ENCODE peak calls at places on chromosomes 3 and 15, in six cellular contexts. L is A549, B is K562, F is HepG2, T is GM12878, M is IMR-90. A is an unnamed sample.

GRCh38 chr3:158121295-158121694 is 11.4 kb downstream of the RSRC1 start:
- DNase-seq in B (no peak), L (no peak), T (no peak), M (no peak), F (no peak), A (no peak)

GRCh38 chr3:194025119-194025518 is 110.8 kb upstream of the HES1 start:
- DNase-seq in F (no peak), B (no peak), L (no peak), M (no peak), T (no peak), A (no peak)

GRCh38 chr15:56774356-56774755 is 41.0 kb upstream of the ZNF280D start:
- DNase-seq in F (no peak), M (no peak), B (no peak), T (no peak), L (no peak), A (no peak)

GRCh38 chr3:54321515-54321914 is 199.2 kb downstream of the CACNA2D3 start:
- DNase-seq in B (no peak), L (no peak), F (no peak), M (no peak), T (no peak), A (no peak)

GRCh38 chr3:113153499-113154107 is 57.8 kb upstream of the BOC start:
- DNase-seq in T (peak), B (no peak), F (no peak), L (no peak), M (no peak), A (no peak)

GRCh38 chr3:156456771-156457224 is 98.1 kb downstream of the SSR3 start:
- DNase-seq in F (peak), L (no peak), M (peak), B (no peak), T (no peak), A (no peak)

GRCh38 chr3:10505050-10505790 is at the start of gene ATP2B2:
- DNase-seq in L (no peak), M (no peak), T (no peak), F (no peak), B (no peak), A (peak)

GRCh38 chr3:11672396-11672795 is 28.7 kb upstream of the VGLL4 start:
- DNase-seq in L (no peak), B (no peak), F (no peak), M (no peak), T (no peak), A (no peak)

DNA sequence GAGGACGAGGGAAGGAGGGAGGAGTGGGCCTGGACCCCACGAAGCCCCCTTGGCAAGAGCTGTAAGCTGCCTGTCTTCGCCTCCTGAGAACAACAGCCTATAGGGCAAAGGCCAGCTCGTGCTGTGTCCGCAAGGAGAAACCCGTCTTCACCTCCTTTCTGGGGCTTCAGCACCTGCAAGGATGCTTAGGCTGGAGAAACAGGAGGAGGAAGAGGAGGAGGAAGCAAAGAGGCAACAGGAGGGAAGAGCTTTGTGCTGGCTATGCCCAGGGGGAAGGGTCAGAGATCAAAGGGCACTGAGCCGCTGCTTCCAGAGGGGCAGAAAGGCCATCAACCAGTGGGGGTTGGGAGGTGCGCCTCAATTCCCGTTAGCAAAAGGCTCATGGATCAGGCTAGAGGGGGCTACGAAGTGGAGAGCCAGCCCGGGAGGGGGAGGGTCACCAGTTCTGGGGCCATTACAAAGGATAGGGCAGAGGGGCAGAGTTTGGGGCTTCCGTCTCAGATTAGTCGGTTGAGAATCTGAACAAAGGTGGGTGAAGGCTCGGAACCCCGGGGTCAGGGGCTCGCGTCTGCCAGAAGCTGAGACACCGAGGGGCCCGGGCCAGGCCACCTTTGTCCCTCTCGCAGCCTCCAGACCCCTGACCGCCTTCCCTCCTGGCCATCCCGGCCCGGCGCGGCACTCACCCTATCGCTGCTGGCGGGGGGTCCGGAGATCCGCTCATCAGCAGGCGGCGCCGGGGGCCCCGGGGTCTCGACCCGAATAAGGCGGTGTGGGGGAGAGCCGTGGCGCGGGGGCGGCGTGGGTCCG is 792 bp downstream of the SHF start:
- DNase-seq in L (no peak), B (peak), F (peak), M (no peak), T (no peak), A (no peak)
- TF ChIP-seq BHLHE40 in L (no peak), B (no peak), F (no peak), M (no peak), T (no peak), A (no peak)

GRCh38 chr3:180430896-180431295 is 171.1 kb upstream of the TTC14 start:
- DNase-seq in T (no peak), F (no peak), B (no peak), L (no peak), M (peak), A (no peak)

GRCh38 chr3:180433172-180433571 is 168.8 kb upstream of the TTC14 start:
- DNase-seq in T (no peak), L (no peak), F (no peak), M (peak), B (no peak), A (no peak)
- TF ChIP-seq BHLHE40 in T (no peak), L (no peak), F (no peak), M (no peak), B (no peak), A (no peak)

GRCh38 chr15:45093013-45093412 is 21.0 kb downstream of the DUOX2 start:
- DNase-seq in L (no peak), M (no peak), F (no peak), T (no peak), B (no peak), A (no peak)

GRCh38 chr15:45094358-45094730 is 19.6 kb downstream of the DUOX2 start:
- DNase-seq in B (no peak), M (peak), F (no peak), L (no peak), T (no peak), A (no peak)

GRCh38 chr15:45097466-45097865 is 16.5 kb downstream of the DUOX2 start:
- DNase-seq in F (no peak), L (no peak), B (no peak), T (no peak), M (no peak), A (no peak)

GRCh38 chr15:45093622-45094357 is 20.2 kb downstream of the DUOX2 start:
- DNase-seq in F (no peak), M (no peak), B (no peak), T (no peak), L (no peak), A (no peak)

DNA sequence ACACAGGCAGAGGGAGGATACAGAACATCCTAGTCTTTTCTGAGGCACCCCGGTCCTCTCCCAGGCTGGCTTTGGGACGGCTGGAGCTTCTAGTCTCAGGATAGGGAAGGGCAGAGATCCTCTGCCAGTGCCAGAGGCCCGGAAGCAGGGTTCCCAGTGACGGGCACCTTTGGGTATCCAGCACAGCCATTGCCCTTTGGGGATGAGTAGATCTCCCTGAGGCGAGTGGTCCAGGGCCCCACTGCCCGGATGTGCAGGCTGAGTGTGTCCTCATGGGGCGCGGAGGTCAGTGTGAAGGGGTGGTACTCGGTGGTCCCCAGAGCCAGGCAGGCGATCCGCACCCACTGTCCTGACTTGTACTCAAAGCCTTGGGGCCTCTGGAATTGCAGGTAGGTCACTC is 18.3 kb downstream of the DUOX2 start:
- DNase-seq in F (no peak), L (no peak), M (no peak), T (no peak), B (no peak), A (no peak)
- TF ChIP-seq BHLHE40 in F (no peak), L (no peak), M (no peak), T (no peak), B (no peak), A (no peak)

DNA sequence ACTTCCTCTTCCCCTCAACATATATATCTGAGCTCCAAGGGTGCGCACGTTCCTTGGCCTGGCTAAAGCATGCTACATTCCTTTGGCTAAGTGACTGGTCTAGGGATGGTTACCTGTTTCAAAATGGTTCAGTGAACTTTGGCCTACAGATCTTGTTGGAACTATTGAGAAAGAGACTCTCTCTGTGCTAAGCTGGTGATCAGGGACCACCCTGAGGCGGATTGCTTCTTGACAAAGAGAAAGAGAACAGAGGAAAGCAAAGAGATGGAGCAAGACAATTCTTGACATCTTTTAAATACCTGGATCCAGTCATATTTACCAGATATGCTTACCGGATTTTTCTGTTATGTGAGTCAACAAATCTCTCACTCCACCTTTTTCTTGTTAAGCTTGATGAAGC is 123.1 kb downstream of the CHST2 start:
- DNase-seq in M (no peak), F (no peak), T (no peak), B (no peak), L (no peak), A (no peak)
- TF ChIP-seq BHLHE40 in M (no peak), F (no peak), T (no peak), B (no peak), L (no peak), A (no peak)

GRCh38 chr3:170690133-170690981 is 104.5 kb upstream of the SLC7A14 start:
- DNase-seq in M (peak), L (peak), B (peak), T (no peak), F (peak), A (peak)

GRCh38 chr3:170692720-170693119 is 106.8 kb upstream of the SLC7A14 start:
- DNase-seq in F (no peak), T (no peak), B (no peak), M (peak), L (no peak), A (no peak)

GRCh38 chr3:170689218-170689874 is 103.5 kb upstream of the SLC7A14 start:
- DNase-seq in L (peak), T (no peak), F (no peak), B (no peak), M (peak), A (no peak)
- TF ChIP-seq BHLHE40 in L (no peak), T (no peak), F (no peak), B (no peak), M (no peak), A (no peak)

DNA sequence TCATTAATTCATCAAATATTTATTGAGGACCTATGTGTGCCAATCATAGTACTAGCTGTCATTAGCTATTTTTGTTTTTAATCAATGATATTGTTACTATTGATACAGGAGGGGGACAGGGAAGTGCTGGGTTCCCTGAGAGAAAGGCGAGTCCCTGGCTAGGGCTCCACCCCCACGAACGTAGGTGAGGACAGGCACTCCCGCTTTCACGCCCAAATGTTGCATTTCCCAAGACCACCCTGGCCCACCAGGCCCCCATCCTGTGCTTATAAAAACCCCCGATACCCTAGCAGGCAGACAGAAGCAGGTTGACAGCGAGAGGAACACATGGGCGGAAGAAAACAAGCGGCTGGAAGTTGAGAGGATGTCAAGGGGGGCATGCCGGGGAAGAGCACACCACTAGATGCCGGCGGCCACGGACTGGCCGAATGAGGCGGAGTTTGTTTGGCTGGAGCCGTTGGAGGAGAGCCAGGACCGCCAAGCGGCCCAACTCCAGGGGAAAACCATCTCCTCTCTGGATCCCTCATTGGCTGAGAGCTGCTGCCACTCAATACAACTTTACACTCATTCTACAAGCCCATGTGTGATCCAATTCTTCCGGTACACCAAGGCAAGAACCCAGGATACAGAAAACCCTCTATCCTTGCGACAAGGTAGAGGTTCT is 798.7 kb upstream of the SEMA6D start:
- DNase-seq in M (no peak), F (no peak), L (no peak), T (no peak), B (no peak), A (no peak)
- TF ChIP-seq BHLHE40 in M (no peak), F (no peak), L (no peak), T (no peak), B (no peak), A (no peak)

GRCh38 chr15:99224815-99225214 is 24.6 kb downstream of the TTC23 start:
- DNase-seq in T (no peak), F (no peak), L (no peak), M (no peak), B (no peak), A (no peak)
- TF ChIP-seq BHLHE40 in T (no peak), F (no peak), L (no peak), M (no peak), B (no peak), A (no peak)

DNA sequence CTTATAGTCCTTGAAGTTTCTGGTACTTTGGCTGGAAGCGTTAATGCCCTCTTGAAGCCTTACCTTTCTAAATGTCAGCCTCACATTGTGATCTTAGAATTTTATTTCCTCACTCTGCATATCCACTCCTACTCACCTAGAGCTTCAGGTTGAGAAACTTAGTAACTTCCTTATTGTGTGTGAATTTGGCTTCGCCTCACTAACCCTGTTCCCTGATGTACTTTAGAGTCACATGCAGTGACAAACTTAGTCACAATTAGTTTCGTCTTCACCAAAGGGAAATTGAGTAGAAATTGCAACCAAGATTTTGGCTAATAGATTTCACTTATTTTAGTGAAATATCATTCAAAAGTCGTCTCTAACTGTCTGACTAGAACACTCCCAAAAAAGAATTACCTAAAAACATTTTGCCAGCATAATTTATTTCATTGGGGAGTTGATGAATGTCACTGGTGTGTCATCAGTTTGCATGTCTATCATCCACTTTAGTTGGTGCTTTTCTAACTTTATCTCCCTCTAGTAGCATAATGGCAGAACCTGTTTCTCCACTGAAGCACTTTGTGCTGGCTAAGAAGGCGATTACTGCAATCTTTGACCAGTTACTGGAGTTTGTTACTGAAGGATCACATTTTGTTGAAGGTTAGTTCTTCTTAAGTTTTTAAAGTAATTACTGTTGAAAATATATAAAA is 960 bp downstream of the MFN1 start:
- DNase-seq in L (no peak), F (peak), B (no peak), M (no peak), T (peak), A (no peak)
- TF ChIP-seq BHLHE40 in L (no peak), F (no peak), B (no peak), M (no peak), T (peak), A (no peak)

A was measured in HEK293T.